ENCODE peak calls at places on chromosomes 5 and 9, in ten cellular contexts. One of them, this sample, is unnamed. For H3K4me1, the result is how much of the 10 kb centered on the place peaks cover.

GRCh38 chr9:93003552-93004407 is 54.7 kb upstream of the SUSD3 start:
- DNase-seq in H1: no peak
- DNase-seq in K562: peak
- DNase-seq in mesenchymal stem cell: peak
- DNase-seq in Karpas-422: peak
- DNase-seq in neural progenitor cell: peak
- DNase-seq in PC-3: peak
- DNase-seq in SK-N-SH: peak
- DNase-seq in NT2/D1: peak
- DNase-seq in mammary epithelial cell: peak
- DNase-seq in this sample: peak

GRCh38 chr9:128552744-128553221 is 396 bp downstream of the SPTAN1 start:
- DNase-seq in H1: no peak
- DNase-seq in K562: peak
- DNase-seq in mesenchymal stem cell: no peak
- DNase-seq in Karpas-422: peak
- DNase-seq in neural progenitor cell: peak
- DNase-seq in PC-3: peak
- DNase-seq in SK-N-SH: peak
- DNase-seq in NT2/D1: peak
- DNase-seq in mammary epithelial cell: no peak
- DNase-seq in this sample: peak

GRCh38 chr5:111667128-111667756 is 89.8 kb downstream of the NREP start:
- DNase-seq in H1: no peak
- DNase-seq in K562: no peak
- DNase-seq in mesenchymal stem cell: no peak
- DNase-seq in Karpas-422: no peak
- DNase-seq in neural progenitor cell: no peak
- DNase-seq in PC-3: no peak
- DNase-seq in SK-N-SH: no peak
- DNase-seq in NT2/D1: no peak
- DNase-seq in mammary epithelial cell: no peak
- DNase-seq in this sample: no peak

GRCh38 chr9:88590558-88591146 is 55.7 kb downstream of the NXNL2 start:
- DNase-seq in H1: peak
- DNase-seq in K562: peak
- DNase-seq in mesenchymal stem cell: no peak
- DNase-seq in Karpas-422: peak
- DNase-seq in neural progenitor cell: peak
- DNase-seq in PC-3: no peak
- DNase-seq in SK-N-SH: no peak
- DNase-seq in NT2/D1: peak
- DNase-seq in mammary epithelial cell: no peak
- DNase-seq in this sample: no peak

GRCh38 chr9:102631559-102631958 is 363.6 kb upstream of the CYLC2 start:
- DNase-seq in H1: no peak
- DNase-seq in K562: peak
- DNase-seq in mesenchymal stem cell: no peak
- DNase-seq in Karpas-422: peak
- DNase-seq in neural progenitor cell: no peak
- DNase-seq in PC-3: peak
- DNase-seq in SK-N-SH: no peak
- DNase-seq in NT2/D1: peak
- DNase-seq in mammary epithelial cell: peak
- DNase-seq in this sample: peak

GRCh38 chr9:91680998-91681397 is 257.4 kb upstream of the NFIL3 start:
- DNase-seq in H1: no peak
- DNase-seq in K562: no peak
- DNase-seq in mesenchymal stem cell: no peak
- DNase-seq in Karpas-422: no peak
- DNase-seq in neural progenitor cell: no peak
- DNase-seq in PC-3: no peak
- DNase-seq in SK-N-SH: no peak
- DNase-seq in NT2/D1: no peak
- DNase-seq in mammary epithelial cell: no peak
- DNase-seq in this sample: no peak

GRCh38 chr9:7315746-7316457 is 483.7 kb downstream of the DMAC1 start:
- DNase-seq in H1: no peak
- DNase-seq in K562: no peak
- DNase-seq in mesenchymal stem cell: peak
- DNase-seq in Karpas-422: no peak
- DNase-seq in neural progenitor cell: no peak
- DNase-seq in PC-3: no peak
- DNase-seq in SK-N-SH: no peak
- DNase-seq in NT2/D1: no peak
- DNase-seq in mammary epithelial cell: peak
- DNase-seq in this sample: no peak

GRCh38 chr9:70564464-70565190 is 150.2 kb upstream of the KLF9 start:
- DNase-seq in H1: no peak
- DNase-seq in K562: no peak
- DNase-seq in mesenchymal stem cell: no peak
- DNase-seq in Karpas-422: no peak
- DNase-seq in neural progenitor cell: peak
- DNase-seq in PC-3: no peak
- DNase-seq in SK-N-SH: no peak
- DNase-seq in NT2/D1: no peak
- DNase-seq in mammary epithelial cell: no peak
- DNase-seq in this sample: no peak

GRCh38 chr5:20570486-20570885 is 582.5 kb upstream of the CDH18 start:
- DNase-seq in H1: no peak
- DNase-seq in K562: no peak
- DNase-seq in mesenchymal stem cell: no peak
- DNase-seq in Karpas-422: no peak
- DNase-seq in neural progenitor cell: no peak
- DNase-seq in PC-3: peak
- DNase-seq in SK-N-SH: no peak
- DNase-seq in NT2/D1: no peak
- DNase-seq in mammary epithelial cell: peak
- DNase-seq in this sample: no peak

GRCh38 chr5:67338416-67338815 is 141.8 kb upstream of the CD180 start:
- DNase-seq in H1: no peak
- DNase-seq in K562: no peak
- DNase-seq in mesenchymal stem cell: no peak
- DNase-seq in Karpas-422: no peak
- DNase-seq in neural progenitor cell: no peak
- DNase-seq in PC-3: no peak
- DNase-seq in SK-N-SH: no peak
- DNase-seq in NT2/D1: no peak
- DNase-seq in mammary epithelial cell: no peak
- DNase-seq in this sample: peak

GRCh38 chr5:109316631-109317030 is 93.1 kb downstream of the PJA2 start:
- DNase-seq in H1: no peak
- DNase-seq in K562: no peak
- DNase-seq in mesenchymal stem cell: no peak
- DNase-seq in Karpas-422: no peak
- DNase-seq in neural progenitor cell: no peak
- DNase-seq in PC-3: peak
- DNase-seq in SK-N-SH: no peak
- DNase-seq in NT2/D1: no peak
- DNase-seq in mammary epithelial cell: peak
- DNase-seq in this sample: no peak

GRCh38 chr9:124300312-124300711 is 42.6 kb downstream of the NEK6 start:
- DNase-seq in H1: no peak
- DNase-seq in K562: no peak
- DNase-seq in mesenchymal stem cell: no peak
- DNase-seq in Karpas-422: no peak
- DNase-seq in neural progenitor cell: no peak
- DNase-seq in PC-3: peak
- DNase-seq in SK-N-SH: no peak
- DNase-seq in NT2/D1: no peak
- DNase-seq in mammary epithelial cell: no peak
- DNase-seq in this sample: no peak

GRCh38 chr9:108854641-108855528 is 901 bp downstream of the ACTL7B start:
- DNase-seq in H1: no peak
- DNase-seq in K562: no peak
- DNase-seq in mesenchymal stem cell: no peak
- DNase-seq in Karpas-422: no peak
- DNase-seq in neural progenitor cell: no peak
- DNase-seq in PC-3: no peak
- DNase-seq in SK-N-SH: no peak
- DNase-seq in NT2/D1: no peak
- DNase-seq in mammary epithelial cell: no peak
- DNase-seq in this sample: no peak

GRCh38 chr5:33227247-33227646 is 213.5 kb upstream of the TARS1 start:
- DNase-seq in H1: no peak
- DNase-seq in K562: no peak
- DNase-seq in mesenchymal stem cell: no peak
- DNase-seq in Karpas-422: no peak
- DNase-seq in neural progenitor cell: no peak
- DNase-seq in PC-3: no peak
- DNase-seq in SK-N-SH: no peak
- DNase-seq in NT2/D1: no peak
- DNase-seq in mammary epithelial cell: no peak
- DNase-seq in this sample: peak

GRCh38 chr5:143887302-143887638 is 75.3 kb downstream of the HMHB1 start:
- DNase-seq in H1: no peak
- DNase-seq in K562: no peak
- DNase-seq in mesenchymal stem cell: peak
- DNase-seq in Karpas-422: no peak
- DNase-seq in neural progenitor cell: no peak
- DNase-seq in PC-3: peak
- DNase-seq in SK-N-SH: peak
- DNase-seq in NT2/D1: no peak
- DNase-seq in mammary epithelial cell: peak
- DNase-seq in this sample: peak

GRCh38 chr5:98599016-98599415 is 174.4 kb upstream of the RGMB start:
- DNase-seq in H1: no peak
- DNase-seq in K562: no peak
- DNase-seq in mesenchymal stem cell: no peak
- DNase-seq in Karpas-422: no peak
- DNase-seq in neural progenitor cell: no peak
- DNase-seq in PC-3: no peak
- DNase-seq in SK-N-SH: no peak
- DNase-seq in NT2/D1: no peak
- DNase-seq in mammary epithelial cell: no peak
- DNase-seq in this sample: peak

GRCh38 chr9:17120203-17120602 is 14.6 kb upstream of the CNTLN start:
- DNase-seq in H1: no peak
- DNase-seq in K562: no peak
- DNase-seq in mesenchymal stem cell: no peak
- DNase-seq in Karpas-422: no peak
- DNase-seq in neural progenitor cell: no peak
- DNase-seq in PC-3: no peak
- DNase-seq in SK-N-SH: no peak
- DNase-seq in NT2/D1: no peak
- DNase-seq in mammary epithelial cell: no peak
- DNase-seq in this sample: no peak

GRCh38 chr5:96972599-96973334 is 36.9 kb downstream of the LNPEP start:
- DNase-seq in H1: no peak
- DNase-seq in K562: no peak
- DNase-seq in mesenchymal stem cell: no peak
- DNase-seq in Karpas-422: no peak
- DNase-seq in neural progenitor cell: no peak
- DNase-seq in PC-3: no peak
- DNase-seq in SK-N-SH: no peak
- DNase-seq in NT2/D1: no peak
- DNase-seq in mammary epithelial cell: no peak
- DNase-seq in this sample: no peak
- H3K4me1 ChIP-seq in H1: under half
- H3K4me1 ChIP-seq in K562: under half
- H3K4me1 ChIP-seq in mesenchymal stem cell: under half
- H3K4me1 ChIP-seq in Karpas-422: half or more
- H3K4me1 ChIP-seq in neural progenitor cell: under half
- H3K4me1 ChIP-seq in PC-3: under half
- H3K4me1 ChIP-seq in SK-N-SH: under half
- H3K4me1 ChIP-seq in NT2/D1: under half
- H3K4me1 ChIP-seq in mammary epithelial cell: under half
- H3K4me1 ChIP-seq in this sample: under half

GRCh38 chr9:133023117-133023890 is 7.5 kb upstream of the GTF3C5 start:
- DNase-seq in H1: no peak
- DNase-seq in K562: no peak
- DNase-seq in mesenchymal stem cell: no peak
- DNase-seq in Karpas-422: peak
- DNase-seq in neural progenitor cell: no peak
- DNase-seq in PC-3: no peak
- DNase-seq in SK-N-SH: no peak
- DNase-seq in NT2/D1: no peak
- DNase-seq in mammary epithelial cell: no peak
- DNase-seq in this sample: no peak
- H3K9ac ChIP-seq in H1: no peak
- H3K9ac ChIP-seq in K562: no peak
- H3K9ac ChIP-seq in mesenchymal stem cell: no peak
- H3K9ac ChIP-seq in Karpas-422: peak
- H3K9ac ChIP-seq in neural progenitor cell: no peak
- H3K9ac ChIP-seq in PC-3: no peak
- H3K9ac ChIP-seq in SK-N-SH: no peak
- H3K9ac ChIP-seq in NT2/D1: no peak
- H3K9ac ChIP-seq in mammary epithelial cell: no peak
- H3K9ac ChIP-seq in this sample: no peak

DNA sequence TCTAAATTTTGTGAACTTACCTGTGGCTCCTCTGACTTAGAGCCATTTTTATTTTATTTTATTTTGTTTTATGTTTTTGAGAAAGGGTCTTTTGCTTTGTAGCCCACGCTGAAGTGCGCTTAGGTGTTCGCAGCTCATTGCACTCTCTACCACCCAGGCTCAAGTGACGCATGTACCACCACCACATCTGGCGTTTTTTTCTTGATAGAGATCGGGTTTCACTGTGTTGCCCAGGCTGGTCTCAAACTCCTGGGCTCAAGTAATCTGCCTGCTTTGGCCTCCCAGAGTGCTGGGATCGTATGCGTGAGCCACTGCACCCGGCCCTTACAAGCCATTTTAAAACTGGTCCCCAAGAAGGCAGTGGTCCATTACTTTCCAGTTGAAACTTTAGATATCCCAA is 18.5 kb downstream of the MATR3 start:
- DNase-seq in H1: no peak
- DNase-seq in K562: no peak
- DNase-seq in mesenchymal stem cell: no peak
- DNase-seq in Karpas-422: no peak
- DNase-seq in neural progenitor cell: peak
- DNase-seq in PC-3: no peak
- DNase-seq in SK-N-SH: no peak
- DNase-seq in NT2/D1: no peak
- DNase-seq in mammary epithelial cell: no peak
- DNase-seq in this sample: no peak
- H3K4me1 ChIP-seq in H1: under half
- H3K4me1 ChIP-seq in K562: under half
- H3K4me1 ChIP-seq in mesenchymal stem cell: under half
- H3K4me1 ChIP-seq in Karpas-422: under half
- H3K4me1 ChIP-seq in neural progenitor cell: half or more
- H3K4me1 ChIP-seq in PC-3: under half
- H3K4me1 ChIP-seq in SK-N-SH: under half
- H3K4me1 ChIP-seq in NT2/D1: under half
- H3K4me1 ChIP-seq in mammary epithelial cell: under half
- H3K4me1 ChIP-seq in this sample: under half

GRCh38 chr5:149338364-149338763 is 6.9 kb upstream of the GRPEL2 start:
- DNase-seq in H1: no peak
- DNase-seq in K562: no peak
- DNase-seq in mesenchymal stem cell: no peak
- DNase-seq in Karpas-422: no peak
- DNase-seq in neural progenitor cell: no peak
- DNase-seq in PC-3: peak
- DNase-seq in SK-N-SH: no peak
- DNase-seq in NT2/D1: no peak
- DNase-seq in mammary epithelial cell: no peak
- DNase-seq in this sample: no peak
- H3K9ac ChIP-seq in H1: no peak
- H3K9ac ChIP-seq in K562: no peak
- H3K9ac ChIP-seq in mesenchymal stem cell: no peak
- H3K9ac ChIP-seq in Karpas-422: no peak
- H3K9ac ChIP-seq in neural progenitor cell: no peak
- H3K9ac ChIP-seq in PC-3: no peak
- H3K9ac ChIP-seq in SK-N-SH: no peak
- H3K9ac ChIP-seq in NT2/D1: no peak
- H3K9ac ChIP-seq in mammary epithelial cell: no peak
- H3K9ac ChIP-seq in this sample: no peak